ENCODE peak calls at places on chromosomes 11 and 22, in eight cellular contexts. C, H, Y, W, E, O, P and F are unnamed samples.

GRCh38 chr11:133860151-133860550 is 14.8 kb upstream of the SPATA19 start:
- DNase-seq in C (no peak), Y (no peak), H (no peak), O (no peak), E (no peak), P (no peak), W (no peak), F (no peak)

GRCh38 chr11:103863497-103863896 is 172.9 kb upstream of the DDI1 start:
- DNase-seq in Y (no peak), E (no peak), W (no peak), C (no peak), P (no peak), O (no peak), H (no peak), F (no peak)

GRCh38 chr11:22807855-22808558 is 21.6 kb downstream of the SVIP start:
- DNase-seq in Y (no peak), P (no peak), W (no peak), C (no peak), E (no peak), O (peak; percentile 89), H (no peak), F (no peak)

GRCh38 chr11:65651339-65651588 is 11.5 kb downstream of the RELA start:
- DNase-seq in C (no peak), Y (no peak), P (no peak), E (no peak), O (no peak), H (no peak), W (no peak), F (no peak)

GRCh38 chr11:46216040-46216764 is 61.3 kb upstream of the CREB3L1 start:
- DNase-seq in H (no peak), O (no peak), E (no peak), C (no peak), P (no peak), W (no peak), Y (no peak), F (no peak)

GRCh38 chr22:49073873-49074417 is 753.7 kb downstream of the BRD1 start:
- DNase-seq in Y (no peak), P (no peak), O (no peak), C (no peak), E (no peak), W (no peak), H (no peak), F (no peak)

GRCh38 chr11:17298302-17298701 is 21.8 kb downstream of the NUCB2 start:
- DNase-seq in E (no peak), Y (no peak), W (no peak), P (no peak), O (no peak), C (no peak), H (no peak), F (no peak)

GRCh38 chr11:66371627-66372415 is at the start of gene SLC29A2:
- DNase-seq in H (peak; percentile 54), P (peak; percentile 75), Y (peak; percentile 37), E (peak; percentile 92), W (peak; percentile 88), O (no peak), C (peak; percentile 82), F (no peak)

GRCh38 chr22:28791124-28791523 is 9.2 kb downstream of the XBP1 start:
- DNase-seq in E (no peak), W (no peak), C (no peak), P (no peak), O (no peak), Y (no peak), H (no peak), F (no peak)

GRCh38 chr11:92667446-92668165 is 301.8 kb upstream of the MTNR1B start:
- DNase-seq in E (no peak), H (no peak), W (no peak), O (no peak), Y (no peak), P (no peak), C (no peak), F (no peak)

GRCh38 chr11:47388697-47389576 is 10.6 kb upstream of the SPI1 start:
- DNase-seq in O (no peak), H (no peak), C (no peak), E (peak; percentile 61), W (no peak), Y (no peak), P (no peak), F (no peak)

DNA sequence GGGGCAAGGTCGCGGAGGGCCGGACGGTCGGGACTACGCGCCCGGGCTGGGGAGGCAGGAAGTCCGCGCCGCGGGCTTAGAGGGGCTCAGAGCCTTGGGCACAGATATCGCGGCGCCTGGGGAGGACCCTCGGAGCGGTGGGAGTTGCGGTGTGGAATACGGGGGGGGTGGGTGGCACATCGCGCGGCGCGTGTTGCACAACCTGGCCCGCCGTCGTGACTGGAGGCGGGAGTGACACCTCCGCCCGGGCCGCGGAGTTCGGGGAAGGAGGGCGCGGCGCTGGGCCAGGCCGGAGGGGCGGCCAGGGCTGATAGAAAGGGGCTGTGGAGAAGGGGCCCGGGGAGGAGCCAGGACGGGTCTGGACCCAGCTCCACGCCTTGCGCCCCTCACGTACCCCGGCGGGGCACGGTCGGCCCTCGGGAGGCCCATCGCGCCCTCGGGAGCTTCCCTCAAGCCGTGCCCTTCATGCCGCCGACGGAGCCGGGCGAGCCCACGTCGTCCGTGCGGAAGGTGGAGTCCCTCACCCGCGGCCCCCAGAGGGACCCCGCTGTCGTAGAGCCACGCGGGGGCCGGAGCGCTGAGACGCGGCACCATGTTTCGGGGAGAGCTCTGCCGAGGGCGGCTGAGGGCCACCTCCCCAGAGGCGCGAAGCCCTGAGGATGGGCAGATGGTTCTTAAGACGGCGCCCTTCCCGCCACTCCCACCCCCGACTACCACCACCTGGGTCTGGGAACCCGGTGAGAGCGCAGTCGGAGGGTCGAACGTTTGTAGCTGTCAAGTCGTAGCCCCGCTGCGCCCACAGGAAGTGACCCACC is 684 bp downstream of the IL17RA start:
- DNase-seq in Y (peak; percentile 33), C (peak; percentile 43), H (no peak), W (peak; percentile 49), O (no peak), P (peak; percentile 66), E (peak; percentile 73), F (peak; percentile 30)
- H3K4me1 ChIP-seq in Y (peaks cover 6% of the 10 kb centered on the region), C (peaks cover 26% of the 10 kb centered on the region), H (peaks cover 34% of the 10 kb centered on the region), W (peaks cover 29% of the 10 kb centered on the region), O (peaks cover 18% of the 10 kb centered on the region), P (no peaks in the 10 kb centered on the region), E (peaks cover 34% of the 10 kb centered on the region), F (peaks cover 9% of the 10 kb centered on the region)

GRCh38 chr22:39081557-39081956 is 4.5 kb downstream of the APOBEC3G start:
- DNase-seq in C (no peak), P (no peak), E (peak; percentile 27), Y (no peak), O (no peak), H (no peak), W (no peak), F (no peak)

GRCh38 chr22:39080052-39080762 is 3.1 kb downstream of the APOBEC3G start:
- DNase-seq in P (no peak), H (no peak), W (no peak), E (peak; percentile 11), C (no peak), O (no peak), Y (no peak), F (no peak)

GRCh38 chr22:39084666-39085065 is 7.6 kb downstream of the APOBEC3G start:
- DNase-seq in E (no peak), W (no peak), H (no peak), O (no peak), C (no peak), P (no peak), Y (no peak), F (no peak)

GRCh38 chr22:39080993-39081513 is 4.0 kb downstream of the APOBEC3G start:
- DNase-seq in E (peak; percentile 14), C (no peak), Y (no peak), P (no peak), W (no peak), H (no peak), O (no peak), F (no peak)

GRCh38 chr22:39083212-39084165 is 6.4 kb downstream of the APOBEC3G start:
- DNase-seq in O (no peak), C (no peak), W (no peak), Y (no peak), E (peak; percentile 26), H (no peak), P (no peak), F (no peak)
- H3K27ac ChIP-seq in O (no peak overlapping the region), C (no peak overlapping the region), W (no peak overlapping the region), Y (no peak overlapping the region), E (no peak overlapping the region), H (no peak overlapping the region), P (no peak overlapping the region), F (no peak overlapping the region)

GRCh38 chr22:30245985-30246901 is at the start of gene LIF:
- DNase-seq in P (no peak), W (peak; percentile 52), C (no peak), Y (no peak), O (peak; percentile 19), E (no peak), H (no peak), F (no peak)
- TF ChIP-seq CTCF in P (no peak), W (no peak), C (no peak), Y (peak; percentile 17), O (no peak), E (peak; percentile 19), H (no peak), F (no peak)

GRCh38 chr22:11629661-11630385 is 3898.2 kb upstream of the OR11H1 start:
- DNase-seq in H (no peak), W (no peak), O (no peak), P (no peak), C (no peak), E (no peak), Y (no peak), F (no peak)
- H3K4me1 ChIP-seq in H (no peaks in the 10 kb centered on the region), W (no peaks in the 10 kb centered on the region), O (no peaks in the 10 kb centered on the region), P (no peaks in the 10 kb centered on the region), C (no peaks in the 10 kb centered on the region), E (no peaks in the 10 kb centered on the region), Y (no peaks in the 10 kb centered on the region), F (no peaks in the 10 kb centered on the region)

DNA sequence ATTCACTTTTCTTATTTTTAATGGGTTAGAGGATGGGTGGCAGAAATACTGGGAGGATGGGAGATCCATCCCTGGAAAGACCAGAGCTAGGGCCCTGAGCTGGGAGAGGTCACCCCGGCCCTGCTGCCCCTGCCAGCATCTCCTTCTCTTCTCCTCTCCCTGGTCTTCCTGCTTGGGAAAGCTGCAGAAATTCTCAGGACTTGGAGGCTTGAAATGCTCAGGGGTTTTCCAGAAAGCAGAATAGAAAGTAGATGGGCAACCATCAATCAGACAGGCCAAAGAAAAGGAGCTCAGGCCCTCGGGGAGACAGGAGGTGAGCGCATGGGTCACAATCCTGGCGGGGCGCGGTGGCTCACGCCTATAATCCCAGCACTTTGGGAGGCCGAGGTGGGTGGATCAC is 1.5 kb downstream of the APOBEC3H start:
- DNase-seq in Y (no peak), W (no peak), P (no peak), C (no peak), O (no peak), E (no peak), H (no peak), F (no peak)
- H3K27ac ChIP-seq in Y (no peak overlapping the region), W (no peak overlapping the region), P (no peak overlapping the region), C (no peak overlapping the region), O (no peak overlapping the region), E (no peak overlapping the region), H (no peak overlapping the region), F (no peak overlapping the region)

DNA sequence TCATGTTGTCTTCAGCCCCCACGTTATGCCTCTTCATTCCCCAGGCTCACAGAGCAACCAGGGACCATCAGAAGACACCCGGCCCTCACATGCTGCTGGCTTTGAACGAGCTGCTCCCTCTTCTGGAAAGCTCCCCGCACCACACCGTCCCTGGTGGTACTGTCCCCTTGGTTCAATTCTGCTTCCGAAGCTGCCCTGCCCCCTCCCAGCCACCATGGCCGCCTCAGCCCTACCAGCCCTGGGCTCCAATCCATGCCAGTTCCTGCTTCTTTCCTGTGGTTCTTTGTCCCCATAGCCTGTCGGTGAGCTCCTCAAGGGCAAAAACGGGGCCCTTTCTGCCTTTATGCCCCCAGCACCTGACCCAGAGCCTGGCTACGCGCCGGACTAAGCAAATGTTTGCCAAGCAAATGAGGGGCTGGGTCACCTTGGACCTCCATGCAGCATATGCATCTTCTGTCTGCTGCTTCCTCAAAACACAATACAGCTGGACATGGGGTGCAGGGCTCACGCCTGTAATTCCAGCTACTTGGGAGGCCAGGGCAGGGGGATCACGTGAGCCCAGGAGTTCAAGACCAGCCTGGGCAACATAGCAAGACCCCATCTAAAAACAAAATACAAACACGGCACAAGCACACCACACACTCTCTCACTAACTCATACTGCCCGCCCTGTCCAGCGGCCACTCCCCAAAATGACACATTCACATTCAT is 21.3 kb downstream of the TNKS1BP1 start:
- DNase-seq in O (no peak), W (no peak), C (no peak), E (peak; percentile 39), P (no peak), Y (no peak), H (no peak), F (no peak)
- TF ChIP-seq CTCF in O (no peak), W (no peak), C (no peak), E (no peak), P (no peak), Y (no peak), H (no peak), F (no peak)